ENCODE peak calls at places on chromosome 13, in four cellular contexts. B is fibroblast of mammary gland; P is psoas muscle; E is activated CD8-positive, alpha-beta T cell treated with anti-CD3 and anti-CD28 coated beads for 36 hours. R is an unnamed sample.

GRCh38 chr13:47033216-47033615 is 136.4 kb upstream of the HTR2A start:
- DNase-seq in B (peak), P (no peak), E (no peak), R (no peak)

GRCh38 chr13:94362411-94362909 is 117.0 kb downstream of the DCT start:
- DNase-seq in B (peak), P (no peak), E (peak), R (no peak)

GRCh38 chr13:63455938-63456337 is 2040.3 kb upstream of the PCDH20 start:
- DNase-seq in B (no peak), P (no peak), E (no peak), R (no peak)

GRCh38 chr13:76903544-76904162 is 17.4 kb upstream of the KCTD12 start:
- DNase-seq in B (peak), P (peak), E (peak), R (peak)

GRCh38 chr13:108508263-108508662 is 121.1 kb upstream of the MYO16 start:
- DNase-seq in B (peak), P (no peak), E (no peak), R (no peak)

GRCh38 chr13:43664700-43665191 is 122.0 kb downstream of the ENOX1 start:
- DNase-seq in B (peak), P (no peak), E (peak), R (peak)

GRCh38 chr13:19845758-19846157 is 17.7 kb downstream of the ZMYM5 start:
- DNase-seq in B (peak), P (no peak), E (peak), R (no peak)

GRCh38 chr13:102317593-102317992 is 84.3 kb downstream of the FGF14 start:
- DNase-seq in B (peak), P (peak), E (no peak), R (peak)

GRCh38 chr13:65638572-65639168 is 1591.5 kb downstream of the PCDH9 start:
- DNase-seq in B (peak), P (no peak), E (no peak), R (no peak)

GRCh38 chr13:59166174-59166573 is 997.6 kb downstream of the DIAPH3 start:
- DNase-seq in B (no peak), P (no peak), E (no peak), R (no peak)

GRCh38 chr13:31835932-31836331 is 96.6 kb downstream of the RXFP2 start:
- DNase-seq in B (peak), P (no peak), E (no peak), R (no peak)

GRCh38 chr13:39025433-39025839 is 12.5 kb downstream of the PROSER1 start:
- DNase-seq in B (no peak), P (no peak), E (no peak), R (no peak)

GRCh38 chr13:23579886-23580706 is 9.9 kb downstream of the TNFRSF19 start:
- DNase-seq in B (peak), P (no peak), E (no peak), R (no peak)

GRCh38 chr13:37736040-37736439 is 133.5 kb downstream of the TRPC4 start:
- DNase-seq in B (no peak), P (no peak), E (no peak), R (no peak)

GRCh38 chr13:48302920-48303330 is 626 bp upstream of the RB1 start:
- DNase-seq in B (no peak), P (no peak), E (no peak), R (no peak)

GRCh38 chr13:77285098-77285497 is 41.8 kb downstream of the MYCBP2 start:
- DNase-seq in B (no peak), P (no peak), E (no peak), R (no peak)

GRCh38 chr13:44848956-44849748 is 140.1 kb downstream of the NUFIP1 start:
- DNase-seq in B (no peak), P (no peak), E (no peak), R (no peak)

GRCh38 chr13:112444001-112444311 is 67.8 kb downstream of the SPACA7 start:
- DNase-seq in B (peak), P (peak), E (peak), R (peak)

GRCh38 chr13:46648166-46648607 is 95.2 kb downstream of the LRCH1 start:
- DNase-seq in B (peak), P (no peak), E (peak), R (no peak)

GRCh38 chr13:39588384-39588783 is 14.6 kb downstream of the LHFPL6 start:
- DNase-seq in B (peak), P (no peak), E (no peak), R (no peak)

GRCh38 chr13:35848316-35848715 is 282.9 kb downstream of the DCLK1 start:
- DNase-seq in B (no peak), P (no peak), E (no peak), R (no peak)

GRCh38 chr13:35143123-35143522 is 201.1 kb downstream of the NBEA start:
- DNase-seq in B (peak), P (no peak), E (no peak), R (no peak)

GRCh38 chr13:110520431-110521295 is 40.9 kb downstream of the RAB20 start:
- DNase-seq in B (peak), P (peak), E (no peak), R (peak)

GRCh38 chr13:69474286-69474685 is 633.3 kb upstream of the ATXN8OS start:
- DNase-seq in B (no peak), P (no peak), E (no peak), R (no peak)

GRCh38 chr13:84812078-84812477 is 929.8 kb upstream of the SLITRK1 start:
- DNase-seq in B (no peak), P (no peak), E (no peak), R (no peak)
- TF ChIP-seq CTCF in B (no peak), P (no peak), E (no peak), R (no peak)

DNA sequence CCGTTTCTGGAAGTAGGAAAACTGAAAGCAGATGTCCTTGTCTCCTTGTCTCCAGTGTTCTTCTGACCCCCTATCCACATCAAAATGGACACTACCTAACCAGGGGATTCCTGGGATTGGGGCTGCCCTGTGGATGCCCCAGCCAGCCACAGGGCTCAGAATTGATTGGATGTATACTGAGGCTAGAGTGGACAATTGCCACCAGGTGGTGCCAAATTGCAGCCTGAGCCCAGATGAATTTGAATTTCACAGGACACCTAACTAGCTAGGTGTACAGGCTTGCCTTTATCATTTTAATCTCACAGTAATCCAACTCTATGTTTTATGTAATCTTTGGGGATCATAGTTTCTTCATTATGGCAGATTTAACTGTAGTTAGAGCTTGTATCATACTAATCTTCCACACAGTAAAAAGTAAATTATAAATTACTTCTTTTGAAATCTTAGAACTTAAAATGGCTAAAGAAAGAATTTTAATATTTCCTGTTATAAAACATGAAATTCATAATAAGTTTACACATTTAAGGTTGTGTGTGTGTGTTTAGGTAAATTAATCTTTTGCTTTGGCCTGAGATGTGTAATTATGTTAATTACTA is 58.0 kb downstream of the PIBF1 start:
- DNase-seq in B (peak), P (no peak), E (peak), R (peak)
- TF ChIP-seq CTCF in B (peak), P (peak), E (peak), R (peak)

GRCh38 chr13:28532226-28533048 is 37.5 kb upstream of the FLT1 start:
- DNase-seq in B (no peak), P (peak), E (no peak), R (peak)
- TF ChIP-seq CTCF in B (no peak), P (no peak), E (no peak), R (no peak)

DNA sequence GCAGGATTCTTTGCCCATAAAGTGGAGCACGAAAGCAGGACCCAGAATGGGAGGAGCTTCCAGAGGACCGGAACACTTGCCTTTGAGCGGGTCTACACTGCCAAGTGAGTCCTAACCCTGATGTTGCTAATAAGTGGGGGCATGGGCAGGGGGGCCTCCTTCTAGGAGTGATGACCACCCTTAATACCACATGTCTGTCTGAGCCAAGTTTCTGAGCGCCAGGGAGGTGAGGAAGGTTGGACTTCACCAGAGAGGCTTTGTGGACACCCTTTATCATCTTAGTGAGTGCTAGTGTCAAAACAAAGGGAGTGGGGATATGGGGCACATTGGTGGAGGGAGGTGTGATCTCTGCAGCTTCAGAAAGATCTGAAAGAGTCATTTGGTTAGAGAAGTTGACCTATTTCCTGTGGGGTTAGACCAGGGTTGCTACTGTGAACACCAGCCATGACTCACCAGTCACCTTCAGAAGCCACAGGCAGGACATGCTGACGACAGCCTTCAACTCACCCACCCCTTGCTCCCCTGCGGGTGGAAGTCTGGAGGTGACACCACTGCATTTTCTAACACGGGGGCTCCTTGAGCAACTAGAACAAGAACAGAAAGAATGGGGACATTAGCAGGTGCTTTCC is 8.8 kb downstream of the ALOX5AP start:
- DNase-seq in B (peak), P (no peak), E (peak), R (no peak)
- TF ChIP-seq CTCF in B (no peak), P (no peak), E (no peak), R (no peak)

R was measured in left ventricle myocardium inferior.